ENCODE peak calls at places on chromosomes 2 and 18, in nine cellular contexts. Q is IMR-90, Z is K562, E is stomach, C is right lobe of liver, I is breast epithelium, X is uterus, N is GM12878, Y is ovary. B is an unnamed sample.
A peak's percentile ranks its signal among the peaks of the same experiment; 100 is the strongest.

GRCh38 chr2:235644191-235644590 is 150.3 kb downstream of the AGAP1 start:
- DNase-seq in C (no peak), Y (no peak), Q (no peak), Z (no peak), X (no peak), N (no peak), I (no peak), E (no peak), B (no peak)

GRCh38 chr18:50138181-50139064 is 56.5 kb downstream of the MYO5B start:
- DNase-seq in Z (no peak), I (no peak), Y (no peak), C (no peak), X (no peak), N (no peak), Q (no peak), E (no peak), B (no peak)

GRCh38 chr18:10973579-10974260 is 175.6 kb downstream of the PIEZO2 start:
- DNase-seq in Y (peak; percentile 17), I (no peak), N (no peak), X (no peak), E (no peak), Z (no peak), C (peak; percentile 20), Q (peak; percentile 34), B (peak; percentile 12)

GRCh38 chr2:17573085-17573805 is 32.7 kb downstream of the VSNL1 start:
- DNase-seq in Z (no peak), Q (no peak), Y (no peak), X (no peak), E (no peak), N (no peak), I (no peak), C (no peak), B (no peak)

GRCh38 chr2:135657806-135658582 is 83.7 kb upstream of the UBXN4 start:
- DNase-seq in N (peak; percentile 38), Q (no peak), E (no peak), Z (no peak), Y (no peak), I (no peak), X (no peak), C (no peak), B (no peak)

GRCh38 chr2:44946681-44947360 is 5.3 kb downstream of the SIX3 start:
- DNase-seq in Z (no peak), Y (no peak), X (no peak), I (no peak), N (no peak), E (no peak), Q (no peak), C (no peak), B (no peak)

GRCh38 chr2:11494310-11494709 is 28.3 kb upstream of the E2F6 start:
- DNase-seq in Y (no peak), E (no peak), Z (no peak), X (no peak), N (no peak), Q (no peak), C (no peak), I (no peak), B (no peak)

GRCh38 chr18:35268811-35269210 is 21.2 kb downstream of the ZSCAN30 start:
- DNase-seq in I (no peak), Q (no peak), N (no peak), Z (no peak), X (no peak), C (no peak), Y (no peak), E (no peak), B (no peak)

GRCh38 chr2:120389036-120389391 is 43.1 kb downstream of the INHBB start:
- DNase-seq in N (no peak), X (no peak), I (no peak), E (peak; percentile 3), Y (peak; percentile 1), C (no peak), Z (no peak), Q (no peak), B (no peak)

GRCh38 chr2:164964744-164965143 is 9.4 kb upstream of the SLC38A11 start:
- DNase-seq in Q (no peak), N (no peak), E (no peak), X (no peak), I (no peak), Z (no peak), Y (no peak), C (no peak), B (no peak)

DNA sequence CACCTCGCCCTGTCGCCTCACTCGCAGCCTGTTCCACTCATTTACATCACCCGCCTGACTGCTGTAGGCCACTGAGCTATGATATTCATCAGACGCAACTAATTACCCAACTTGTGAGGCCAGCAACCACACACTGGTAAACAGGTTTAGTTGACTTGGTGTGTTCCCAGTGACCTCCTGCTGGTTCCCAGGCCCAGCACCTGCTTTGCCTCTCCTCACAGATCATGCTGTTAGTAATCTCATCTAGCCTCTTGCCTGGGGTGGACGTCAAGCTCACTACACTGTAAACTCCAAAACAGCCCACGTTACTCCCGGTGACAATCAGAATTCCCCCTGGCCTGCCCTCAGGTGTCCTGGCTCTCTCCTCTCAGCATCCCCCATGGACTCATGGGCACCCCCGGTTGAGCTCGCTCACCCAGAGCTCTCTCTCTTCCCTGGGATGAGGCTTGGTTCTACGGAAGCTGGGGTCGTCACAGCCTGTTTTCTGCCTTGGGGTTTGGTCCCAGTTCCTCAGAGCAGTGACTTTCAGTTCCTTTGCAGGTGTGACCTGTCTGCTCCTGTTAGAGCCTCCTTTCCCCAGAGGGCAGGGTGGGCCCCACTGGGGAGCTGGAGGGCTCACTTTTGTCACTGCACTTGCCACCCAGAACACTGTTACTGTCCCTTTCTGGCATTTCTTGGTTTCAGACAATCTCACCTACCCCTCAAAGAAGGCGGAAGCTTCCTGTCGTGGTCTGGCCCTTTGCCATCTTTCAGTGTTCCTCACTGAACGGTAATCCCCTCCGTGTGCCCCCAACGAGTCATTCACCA is 40.3 kb downstream of the INPP5D start:
- DNase-seq in Q (no peak), E (no peak), N (peak; percentile 95), X (no peak), Z (no peak), Y (no peak), C (no peak), I (no peak), B (no peak)
- TF ChIP-seq POLR2A in Q (no peak), E (no peak), N (no peak), X (no peak), Z (no peak), Y (no peak), C (no peak), I (no peak), B (no peak)

DNA sequence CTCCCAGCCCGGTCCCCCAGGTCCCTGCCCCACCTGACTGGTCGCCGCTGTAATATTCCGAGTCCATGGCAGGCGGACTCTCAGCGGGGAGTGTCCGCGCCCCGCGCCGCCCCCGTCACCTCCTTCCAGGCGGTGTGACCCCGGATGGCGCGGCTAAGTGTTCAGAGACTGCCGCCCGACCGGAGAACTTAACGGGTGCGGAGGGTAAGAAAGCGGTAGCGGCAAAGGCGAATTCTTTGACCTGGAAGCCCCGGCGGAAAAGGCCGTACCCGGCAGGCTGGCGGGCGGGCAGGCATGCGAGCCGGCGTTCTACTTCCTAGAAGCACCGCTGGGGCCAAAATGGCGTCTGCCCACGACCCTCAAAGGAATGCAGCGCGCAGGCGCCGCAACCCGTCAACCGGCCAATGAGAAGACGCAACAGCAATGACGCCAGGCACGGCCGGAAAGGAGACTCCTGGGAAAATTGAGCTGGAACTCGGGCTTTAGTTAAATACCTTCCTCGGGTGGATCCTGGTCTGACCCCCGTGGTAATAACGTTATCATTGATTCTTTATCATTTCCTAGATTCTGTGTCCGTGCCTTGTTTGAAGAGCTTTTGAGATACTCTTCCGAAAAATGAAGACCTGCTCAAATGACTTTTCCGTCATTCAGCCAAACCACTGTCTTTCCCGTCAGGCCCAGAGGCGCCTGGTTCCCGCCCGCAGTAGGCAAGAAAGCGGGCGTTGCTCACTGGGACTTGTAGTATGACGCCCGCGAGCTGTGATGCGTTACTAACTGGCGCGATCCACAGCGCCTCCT is at the start of gene IWS1:
- DNase-seq in Z (peak; percentile 95), I (peak; percentile 94), N (peak; percentile 88), Q (peak; percentile 97), Y (peak; percentile 94), E (peak; percentile 95), X (peak; percentile 95), C (peak; percentile 94), B (peak; percentile 84)
- TF ChIP-seq POLR2A in Z (peak; percentile 91), I (peak; percentile 54), N (peak; percentile 91), Q (peak; percentile 79), Y (peak; percentile 76), E (no peak), X (peak; percentile 46), C (peak; percentile 77), B (peak; percentile 35)

GRCh38 chr18:12883684-12884520 is at the start of gene PTPN2:
- DNase-seq in E (peak; percentile 94), Q (peak; percentile 95), N (peak; percentile 77), Z (peak; percentile 94), Y (peak; percentile 95), C (peak; percentile 93), X (peak; percentile 96), I (peak; percentile 90), B (peak; percentile 95)
- TF ChIP-seq POLR2A in E (peak; percentile 77), Q (peak; percentile 98), N (peak; percentile 98), Z (peak; percentile 99), Y (peak; percentile 91), C (peak; percentile 99), X (peak; percentile 62), I (peak; percentile 68), B (peak; percentile 92)

DNA sequence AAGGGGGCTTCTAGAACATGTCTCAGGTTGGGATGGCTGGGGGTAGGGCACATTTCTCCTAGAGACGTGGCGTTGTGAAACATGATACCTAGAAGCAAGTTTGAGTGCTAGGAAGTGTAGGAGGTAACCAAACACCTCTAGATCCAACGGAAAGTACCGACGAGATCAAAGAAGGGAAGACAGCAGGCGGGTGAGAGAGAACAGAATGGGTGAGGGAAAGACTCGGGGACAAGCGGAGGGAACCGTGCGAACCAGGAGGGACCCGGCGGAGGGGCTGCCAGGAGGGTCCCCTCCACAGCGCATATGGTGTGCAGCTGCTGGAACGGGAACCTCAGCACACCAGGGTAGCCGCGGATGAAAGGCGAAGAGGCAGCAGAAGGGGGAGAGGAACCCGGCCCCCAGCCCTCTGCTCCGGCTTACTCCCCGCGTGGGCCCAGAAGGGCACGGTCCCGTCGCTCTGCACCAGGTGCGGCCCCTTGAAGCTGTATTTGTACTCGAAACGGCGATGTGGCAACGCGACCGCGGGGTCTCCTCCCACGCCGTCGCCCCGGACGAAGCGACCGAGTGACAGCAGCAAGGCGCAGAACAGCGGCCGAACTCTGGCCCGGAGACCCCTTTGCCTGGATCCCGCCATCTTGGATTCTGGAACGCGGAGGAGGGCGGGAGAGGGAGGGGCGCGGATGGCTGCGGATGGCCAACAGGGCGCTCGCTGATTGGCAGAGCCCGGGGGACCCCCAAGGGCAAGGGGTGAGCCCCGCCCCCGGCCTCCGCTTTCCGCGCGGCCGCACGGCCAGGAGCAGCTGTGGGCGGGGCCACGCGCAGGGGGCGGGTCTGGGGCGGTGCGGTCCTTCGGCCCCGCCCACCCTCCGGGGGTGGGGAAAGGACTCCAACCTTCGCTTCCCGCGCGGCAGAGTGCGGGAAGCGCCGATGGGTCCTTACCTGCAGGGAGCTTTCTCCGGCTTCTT is at the start of gene LMAN1:
- DNase-seq in X (peak; percentile 94), E (peak; percentile 95), C (peak; percentile 98), Z (peak; percentile 95), Y (peak; percentile 95), I (peak; percentile 92), Q (peak; percentile 91), N (peak; percentile 51), B (peak; percentile 81)
- TF ChIP-seq POLR2A in X (peak; percentile 54), E (no peak), C (peak; percentile 51), Z (peak; percentile 89), Y (peak; percentile 54), I (no peak), Q (peak; percentile 94), N (peak; percentile 90), B (peak; percentile 60)

DNA sequence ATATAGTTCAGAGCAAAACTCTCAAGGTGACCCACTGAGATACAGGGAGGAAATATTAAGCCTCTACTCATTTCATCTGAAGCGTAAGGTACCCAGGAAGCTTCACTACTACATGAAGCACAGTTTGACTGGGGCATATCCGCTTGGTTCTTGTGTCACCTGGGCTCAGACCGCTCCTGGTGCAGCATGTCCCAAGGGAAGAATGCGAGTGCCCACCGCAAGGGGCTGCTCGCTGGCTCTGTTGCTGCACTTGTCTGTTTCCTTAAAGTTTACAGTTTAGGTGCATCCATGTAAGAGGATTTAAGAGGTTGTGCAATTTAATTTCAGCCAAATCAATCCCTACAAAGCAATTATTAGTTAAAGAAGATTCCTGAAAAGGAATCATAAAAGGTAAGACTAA is 507.8 kb downstream of the FBXO15 start:
- DNase-seq in Z (no peak), Q (no peak), E (no peak), N (no peak), C (no peak), X (no peak), Y (no peak), I (no peak), B (no peak)
- TF ChIP-seq POLR2A in Z (no peak), Q (no peak), E (no peak), N (no peak), C (no peak), X (no peak), Y (no peak), I (no peak), B (no peak)